ENCODE peak calls at places on chromosomes 4 and X, in four cellular contexts. One of them, this sample, is unnamed.

GRCh38 chr4:89994176-89994873 is 99.7 kb downstream of the MMRN1 start:
- DNase-seq in mesothelial cell of epicardium: no peak
- DNase-seq in HFF-Myc: no peak
- DNase-seq in type B pancreatic cell: no peak
- DNase-seq in this sample: no peak

GRCh38 chr4:15935504-15936392 is 2.8 kb downstream of the FGFBP1 start:
- DNase-seq in type B pancreatic cell: no peak
- DNase-seq in HFF-Myc: no peak
- DNase-seq in mesothelial cell of epicardium: no peak
- DNase-seq in this sample: no peak

GRCh38 chr4:36189511-36190226 is 54.6 kb downstream of the ARAP2 start:
- DNase-seq in HFF-Myc: no peak
- DNase-seq in type B pancreatic cell: no peak
- DNase-seq in mesothelial cell of epicardium: no peak
- DNase-seq in this sample: no peak

GRCh38 chrX:145821291-145821897 is 3.8 kb downstream of the SLITRK2 start:
- DNase-seq in mesothelial cell of epicardium: no peak
- DNase-seq in type B pancreatic cell: no peak
- DNase-seq in HFF-Myc: no peak
- DNase-seq in this sample: no peak

GRCh38 chr4:141302926-141303325 is 82.2 kb downstream of the ZNF330 start:
- DNase-seq in HFF-Myc: no peak
- DNase-seq in type B pancreatic cell: no peak
- DNase-seq in mesothelial cell of epicardium: no peak
- DNase-seq in this sample: no peak

GRCh38 chr4:87092389-87093141 is 127.9 kb downstream of the KLHL8 start:
- DNase-seq in mesothelial cell of epicardium: no peak
- DNase-seq in HFF-Myc: peak
- DNase-seq in type B pancreatic cell: no peak
- DNase-seq in this sample: no peak

GRCh38 chr4:10456270-10457254 is 664 bp downstream of the ZNF518B start:
- DNase-seq in mesothelial cell of epicardium: no peak
- DNase-seq in HFF-Myc: no peak
- DNase-seq in type B pancreatic cell: peak
- DNase-seq in this sample: no peak

GRCh38 chrX:154435171-154435733 is 1.7 kb upstream of the GDI1 start:
- DNase-seq in mesothelial cell of epicardium: no peak
- DNase-seq in HFF-Myc: no peak
- DNase-seq in type B pancreatic cell: no peak
- DNase-seq in this sample: no peak

GRCh38 chrX:103878466-103879151 is 46.6 kb upstream of the RAB9B start:
- DNase-seq in type B pancreatic cell: no peak
- DNase-seq in HFF-Myc: peak
- DNase-seq in mesothelial cell of epicardium: no peak
- DNase-seq in this sample: no peak

GRCh38 chr4:76256968-76257367 is 5.4 kb downstream of the FAM47E start:
- DNase-seq in HFF-Myc: no peak
- DNase-seq in mesothelial cell of epicardium: no peak
- DNase-seq in type B pancreatic cell: no peak
- DNase-seq in this sample: no peak

GRCh38 chrX:120517936-120518335 is 42.8 kb downstream of the CUL4B start:
- DNase-seq in HFF-Myc: no peak
- DNase-seq in mesothelial cell of epicardium: no peak
- DNase-seq in type B pancreatic cell: no peak
- DNase-seq in this sample: no peak

GRCh38 chr4:41258783-41259182 is 2.1 kb downstream of the UCHL1 start:
- DNase-seq in type B pancreatic cell: no peak
- DNase-seq in HFF-Myc: peak
- DNase-seq in mesothelial cell of epicardium: no peak
- DNase-seq in this sample: no peak

GRCh38 chr4:31370866-31371465 is 650.8 kb downstream of the PCDH7 start:
- DNase-seq in type B pancreatic cell: no peak
- DNase-seq in mesothelial cell of epicardium: no peak
- DNase-seq in HFF-Myc: peak
- DNase-seq in this sample: no peak

GRCh38 chr4:7904942-7905341 is 34.7 kb downstream of the AFAP1 start:
- DNase-seq in mesothelial cell of epicardium: no peak
- DNase-seq in HFF-Myc: peak
- DNase-seq in type B pancreatic cell: no peak
- DNase-seq in this sample: no peak

GRCh38 chrX:133413218-133413925 is 1.9 kb downstream of the GPC4 start:
- DNase-seq in type B pancreatic cell: peak
- DNase-seq in mesothelial cell of epicardium: peak
- DNase-seq in HFF-Myc: no peak
- DNase-seq in this sample: no peak

GRCh38 chr4:167713756-167714155 is 378.6 kb upstream of the ANXA10 start:
- DNase-seq in HFF-Myc: no peak
- DNase-seq in mesothelial cell of epicardium: no peak
- DNase-seq in type B pancreatic cell: no peak
- DNase-seq in this sample: no peak

GRCh38 chr4:24488399-24489164 is 95.8 kb downstream of the DHX15 start:
- DNase-seq in type B pancreatic cell: peak
- DNase-seq in HFF-Myc: no peak
- DNase-seq in mesothelial cell of epicardium: peak
- DNase-seq in this sample: no peak

GRCh38 chrX:84611843-84612636 is 109.8 kb upstream of the HDX start:
- DNase-seq in type B pancreatic cell: no peak
- DNase-seq in HFF-Myc: no peak
- DNase-seq in mesothelial cell of epicardium: no peak
- DNase-seq in this sample: no peak

GRCh38 chr4:55385201-55385649 is 10.5 kb upstream of the TMEM165 start:
- DNase-seq in type B pancreatic cell: no peak
- DNase-seq in HFF-Myc: no peak
- DNase-seq in mesothelial cell of epicardium: no peak
- DNase-seq in this sample: no peak

GRCh38 chr4:161522031-161522430 is 641.8 kb downstream of the FSTL5 start:
- DNase-seq in HFF-Myc: no peak
- DNase-seq in type B pancreatic cell: no peak
- DNase-seq in mesothelial cell of epicardium: no peak
- DNase-seq in this sample: no peak

This sample was measured in coronary artery.